ENCODE peak calls at places on chromosomes 13 and 19, in five cellular contexts. One of them, this sample, is unnamed.

GRCh38 chr19:3413796-3414327 is 47.5 kb downstream of the NFIC start:
- DNase-seq in H1: no peak
- DNase-seq in SK-N-SH: peak
- DNase-seq in GM12878: no peak
- DNase-seq in HepG2: peak
- DNase-seq in this sample: no peak

GRCh38 chr19:48284891-48285290 is 15.0 kb downstream of the ZNF114 start:
- DNase-seq in H1: no peak
- DNase-seq in SK-N-SH: no peak
- DNase-seq in GM12878: no peak
- DNase-seq in HepG2: no peak
- DNase-seq in this sample: no peak

GRCh38 chr19:47094557-47095517 is 18.7 kb downstream of the ZC3H4 start:
- DNase-seq in H1: no peak
- DNase-seq in SK-N-SH: no peak
- DNase-seq in GM12878: no peak
- DNase-seq in HepG2: peak
- DNase-seq in this sample: no peak

GRCh38 chr19:30214651-30215051 is 157.5 kb upstream of the ZNF536 start:
- DNase-seq in H1: no peak
- DNase-seq in SK-N-SH: no peak
- DNase-seq in GM12878: peak
- DNase-seq in HepG2: no peak
- DNase-seq in this sample: peak

GRCh38 chr13:37395544-37395943 is 203.0 kb downstream of the POSTN start:
- DNase-seq in H1: no peak
- DNase-seq in SK-N-SH: no peak
- DNase-seq in GM12878: no peak
- DNase-seq in HepG2: no peak
- DNase-seq in this sample: no peak

GRCh38 chr19:34082289-34083077 is 89.8 kb upstream of the LSM14A start:
- DNase-seq in H1: peak
- DNase-seq in SK-N-SH: no peak
- DNase-seq in GM12878: no peak
- DNase-seq in HepG2: no peak
- DNase-seq in this sample: no peak

GRCh38 chr19:13269348-13269747 is 119.1 kb downstream of the IER2 start:
- DNase-seq in H1: no peak
- DNase-seq in SK-N-SH: no peak
- DNase-seq in GM12878: no peak
- DNase-seq in HepG2: no peak
- DNase-seq in this sample: no peak

GRCh38 chr19:14764401-14764800 is 14.0 kb downstream of the ADGRE2 start:
- DNase-seq in H1: no peak
- DNase-seq in SK-N-SH: no peak
- DNase-seq in GM12878: no peak
- DNase-seq in HepG2: no peak
- DNase-seq in this sample: no peak

GRCh38 chr13:60158321-60158801 is 5.4 kb downstream of the DIAPH3 start:
- DNase-seq in H1: no peak
- DNase-seq in SK-N-SH: no peak
- DNase-seq in GM12878: no peak
- DNase-seq in HepG2: no peak
- DNase-seq in this sample: no peak

GRCh38 chr19:15268928-15269253 is 36.6 kb upstream of the EPHX3 start:
- DNase-seq in H1: no peak
- DNase-seq in SK-N-SH: no peak
- DNase-seq in GM12878: no peak
- DNase-seq in HepG2: no peak
- DNase-seq in this sample: no peak

GRCh38 chr19:8363803-8364771 is at the start of gene ANGPTL4:
- DNase-seq in H1: no peak
- DNase-seq in SK-N-SH: peak
- DNase-seq in GM12878: no peak
- DNase-seq in HepG2: no peak
- DNase-seq in this sample: peak

GRCh38 chr13:114161644-114162532 is 17.2 kb upstream of the CFAP97D2 start:
- DNase-seq in H1: no peak
- DNase-seq in SK-N-SH: no peak
- DNase-seq in GM12878: no peak
- DNase-seq in HepG2: peak
- DNase-seq in this sample: no peak

GRCh38 chr13:31476753-31477152 is 262.6 kb upstream of the RXFP2 start:
- DNase-seq in H1: no peak
- DNase-seq in SK-N-SH: no peak
- DNase-seq in GM12878: no peak
- DNase-seq in HepG2: no peak
- DNase-seq in this sample: no peak

GRCh38 chr19:50058425-50058824 is 32.6 kb downstream of the ZNF473 start:
- DNase-seq in H1: no peak
- DNase-seq in SK-N-SH: no peak
- DNase-seq in GM12878: no peak
- DNase-seq in HepG2: no peak
- DNase-seq in this sample: no peak

GRCh38 chr19:1884719-1885334 is 469 bp downstream of the ABHD17A start:
- DNase-seq in H1: no peak
- DNase-seq in SK-N-SH: peak
- DNase-seq in GM12878: no peak
- DNase-seq in HepG2: no peak
- DNase-seq in this sample: no peak

GRCh38 chr19:10237702-10238101 is 6.6 kb upstream of the S1PR2 start:
- DNase-seq in H1: no peak
- DNase-seq in SK-N-SH: no peak
- DNase-seq in GM12878: no peak
- DNase-seq in HepG2: no peak
- DNase-seq in this sample: no peak

GRCh38 chr13:98540476-98540875 is 36.4 kb downstream of the STK24 start:
- DNase-seq in H1: no peak
- DNase-seq in SK-N-SH: no peak
- DNase-seq in GM12878: no peak
- DNase-seq in HepG2: no peak
- DNase-seq in this sample: no peak

GRCh38 chr19:42282036-42282762 is 13.1 kb downstream of the CIC start:
- DNase-seq in H1: no peak
- DNase-seq in SK-N-SH: no peak
- DNase-seq in GM12878: no peak
- DNase-seq in HepG2: no peak
- DNase-seq in this sample: no peak

GRCh38 chr13:29551214-29551613 is 44.3 kb downstream of the SLC7A1 start:
- DNase-seq in H1: no peak
- DNase-seq in SK-N-SH: no peak
- DNase-seq in GM12878: no peak
- DNase-seq in HepG2: no peak
- DNase-seq in this sample: no peak

GRCh38 chr13:112569771-112570288 is 18.1 kb downstream of the TUBGCP3 start:
- DNase-seq in H1: no peak
- DNase-seq in SK-N-SH: no peak
- DNase-seq in GM12878: no peak
- DNase-seq in HepG2: no peak
- DNase-seq in this sample: no peak

GRCh38 chr19:18417250-18418033 is 1.8 kb upstream of the SSBP4 start:
- DNase-seq in H1: no peak
- DNase-seq in SK-N-SH: peak
- DNase-seq in GM12878: no peak
- DNase-seq in HepG2: peak
- DNase-seq in this sample: peak
- TF ChIP-seq JUND in H1: no peak
- TF ChIP-seq JUND in SK-N-SH: no peak
- TF ChIP-seq JUND in GM12878: no peak
- TF ChIP-seq JUND in HepG2: no peak
- TF ChIP-seq JUND in this sample: no peak

DNA sequence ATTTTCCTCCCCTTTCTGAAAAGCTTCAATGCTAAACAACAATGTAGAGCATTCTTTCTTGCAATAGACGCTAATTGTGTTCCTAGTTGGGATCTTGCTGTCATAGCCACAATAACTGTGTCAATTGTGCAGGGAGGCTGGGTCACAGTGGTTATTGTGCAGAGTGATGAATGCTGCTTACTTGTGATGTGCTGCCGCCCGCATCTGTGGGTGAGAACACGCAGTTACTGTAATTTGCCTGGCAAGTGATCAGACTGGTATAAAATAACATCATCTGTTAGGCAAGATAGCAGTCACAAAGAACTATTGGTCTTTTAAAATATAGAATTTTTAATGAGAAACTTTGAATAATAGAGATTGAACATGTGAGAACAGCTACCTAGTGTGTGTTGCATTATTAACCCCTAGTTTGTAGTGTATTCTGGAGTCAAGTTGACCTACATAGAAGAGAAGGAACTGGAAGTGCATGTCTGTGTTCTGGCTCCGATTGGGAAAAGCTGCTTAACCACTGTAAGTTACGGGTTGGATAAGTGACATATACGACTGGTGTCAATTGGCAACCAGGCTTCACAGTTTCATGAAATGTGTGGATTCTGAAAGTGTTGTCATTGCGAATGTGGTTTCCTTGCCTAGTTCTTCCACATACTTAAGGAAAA is 43.6 kb downstream of the SLAIN1 start:
- DNase-seq in H1: no peak
- DNase-seq in SK-N-SH: no peak
- DNase-seq in GM12878: no peak
- DNase-seq in HepG2: no peak
- DNase-seq in this sample: no peak
- TF ChIP-seq JUND in H1: no peak
- TF ChIP-seq JUND in SK-N-SH: no peak
- TF ChIP-seq JUND in GM12878: no peak
- TF ChIP-seq JUND in HepG2: no peak
- TF ChIP-seq JUND in this sample: no peak

GRCh38 chr19:28563964-28564914 is 648.7 kb downstream of the UQCRFS1 start:
- DNase-seq in H1: no peak
- DNase-seq in SK-N-SH: no peak
- DNase-seq in GM12878: no peak
- DNase-seq in HepG2: no peak
- DNase-seq in this sample: no peak
- TF ChIP-seq JUND in H1: no peak
- TF ChIP-seq JUND in SK-N-SH: no peak
- TF ChIP-seq JUND in GM12878: no peak
- TF ChIP-seq JUND in HepG2: no peak
- TF ChIP-seq JUND in this sample: no peak

GRCh38 chr19:16889429-16889882 is 657 bp downstream of the F2RL3 start:
- DNase-seq in H1: no peak
- DNase-seq in SK-N-SH: peak
- DNase-seq in GM12878: no peak
- DNase-seq in HepG2: no peak
- DNase-seq in this sample: no peak
- TF ChIP-seq JUND in H1: no peak
- TF ChIP-seq JUND in SK-N-SH: no peak
- TF ChIP-seq JUND in GM12878: no peak
- TF ChIP-seq JUND in HepG2: no peak
- TF ChIP-seq JUND in this sample: no peak

DNA sequence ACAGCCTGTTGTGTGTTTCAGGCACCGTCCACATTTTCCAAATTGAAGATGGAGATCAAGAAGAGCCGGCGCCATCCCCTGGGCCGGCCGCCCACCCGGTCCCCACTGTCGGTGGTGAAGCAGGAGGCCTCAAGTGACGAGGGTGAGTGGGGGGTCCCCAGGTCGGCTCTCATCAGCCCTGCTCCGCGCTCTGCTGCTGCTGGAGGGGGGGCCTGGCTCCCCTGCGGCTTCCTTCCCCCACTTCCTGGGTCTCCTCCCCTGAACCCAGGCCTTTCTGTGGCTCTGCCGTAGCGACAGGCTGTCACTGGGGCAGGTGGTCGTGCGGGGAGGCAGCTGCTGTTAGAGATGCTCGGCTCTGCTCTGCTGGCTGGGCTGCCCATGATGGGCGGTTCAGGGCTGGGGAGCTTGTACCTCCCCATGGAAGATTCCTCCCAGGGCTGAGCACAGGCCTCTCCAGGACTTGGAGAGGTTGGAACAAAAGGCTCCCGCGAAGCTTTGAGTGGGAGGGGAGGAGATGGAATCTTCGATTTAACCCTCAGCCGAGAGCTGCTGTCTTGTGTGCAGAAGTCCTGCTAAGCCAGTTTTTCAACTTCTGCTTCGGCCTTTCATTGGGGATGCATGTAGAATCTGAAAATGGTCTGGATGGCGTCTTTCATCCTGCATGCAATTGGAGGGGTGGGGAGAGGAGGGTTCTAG is 163.1 kb downstream of the KDM4B start:
- DNase-seq in H1: no peak
- DNase-seq in SK-N-SH: no peak
- DNase-seq in GM12878: no peak
- DNase-seq in HepG2: no peak
- DNase-seq in this sample: peak
- TF ChIP-seq JUND in H1: no peak
- TF ChIP-seq JUND in SK-N-SH: no peak
- TF ChIP-seq JUND in GM12878: no peak
- TF ChIP-seq JUND in HepG2: no peak
- TF ChIP-seq JUND in this sample: no peak

DNA sequence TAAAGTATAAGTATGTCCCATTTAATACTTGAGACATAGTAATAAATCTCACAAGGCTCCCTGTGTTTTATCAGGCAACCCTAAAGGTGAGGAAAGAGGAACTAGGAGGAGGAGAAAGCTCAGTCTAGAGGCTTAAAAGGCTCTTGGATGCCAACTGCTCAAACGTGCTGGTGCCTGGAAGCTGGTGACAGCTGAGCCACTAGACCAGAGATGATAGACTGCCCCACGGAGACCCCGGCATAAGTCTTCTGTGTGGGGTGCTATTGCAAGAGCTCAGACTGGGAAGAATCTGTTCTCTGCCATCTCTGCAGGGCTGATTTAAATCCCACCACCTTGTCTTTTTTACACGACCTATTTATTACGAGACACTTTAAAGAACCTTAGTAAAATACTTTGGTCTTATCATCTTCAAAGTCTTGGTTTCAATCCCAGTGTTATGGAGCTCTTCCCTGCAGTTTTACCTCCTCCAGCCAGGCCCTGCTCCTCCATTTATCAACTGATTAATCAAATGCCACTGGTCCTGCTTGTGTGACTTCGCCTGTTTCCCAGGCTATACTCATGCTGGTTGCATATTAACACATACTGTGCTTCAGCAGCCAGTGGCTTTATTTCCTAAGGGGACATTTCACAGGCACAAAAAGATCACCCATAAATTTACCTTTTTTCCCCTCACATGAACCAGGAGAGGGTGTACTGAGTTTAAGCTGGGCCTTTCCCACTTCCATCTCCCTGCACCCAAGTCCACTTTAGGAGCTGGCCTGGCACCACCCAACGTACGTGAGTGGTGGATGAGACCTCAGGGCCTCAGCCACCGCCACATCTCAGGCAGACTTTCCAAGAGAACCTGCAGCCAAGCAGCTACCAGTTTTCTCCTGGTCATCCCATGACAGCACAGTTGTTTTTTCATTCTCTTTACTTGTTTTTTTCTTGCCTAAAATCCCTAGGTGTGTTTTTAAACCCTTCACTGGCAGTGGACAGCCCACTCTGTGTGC is 7.8 kb upstream of the ATP12A start:
- DNase-seq in H1: no peak
- DNase-seq in SK-N-SH: no peak
- DNase-seq in GM12878: no peak
- DNase-seq in HepG2: no peak
- DNase-seq in this sample: no peak
- TF ChIP-seq JUND in H1: no peak
- TF ChIP-seq JUND in SK-N-SH: no peak
- TF ChIP-seq JUND in GM12878: no peak
- TF ChIP-seq JUND in HepG2: no peak
- TF ChIP-seq JUND in this sample: no peak

This sample was measured in T47D.